ENCODE peak calls at places on chromosomes 1 and 21, in five cellular contexts. One of them, this sample, is unnamed.

GRCh38 chr1:14945132-14946010 is 208.2 kb upstream of the TMEM51 start:
- DNase-seq in ascending aorta: no peak
- DNase-seq in lower leg skin: peak; percentile 89
- DNase-seq in HCT116: no peak
- DNase-seq in cardiac fibroblast: peak; percentile 62
- DNase-seq in this sample: peak; percentile 74

GRCh38 chr1:232837085-232837484 is 31.9 kb downstream of the MAP10 start:
- DNase-seq in ascending aorta: no peak
- DNase-seq in lower leg skin: no peak
- DNase-seq in HCT116: no peak
- DNase-seq in cardiac fibroblast: no peak
- DNase-seq in this sample: no peak

GRCh38 chr1:161501234-161501633 is 4.0 kb upstream of the FCGR2A start:
- DNase-seq in ascending aorta: no peak
- DNase-seq in lower leg skin: no peak
- DNase-seq in HCT116: no peak
- DNase-seq in cardiac fibroblast: no peak
- DNase-seq in this sample: no peak

GRCh38 chr1:226793620-226794276 is 54.7 kb upstream of the ITPKB start:
- DNase-seq in ascending aorta: no peak
- DNase-seq in lower leg skin: no peak
- DNase-seq in HCT116: no peak
- DNase-seq in cardiac fibroblast: peak; percentile 5
- DNase-seq in this sample: no peak

GRCh38 chr1:205449254-205449749 is 6.5 kb downstream of the BLACAT1 start:
- DNase-seq in ascending aorta: no peak
- DNase-seq in lower leg skin: no peak
- DNase-seq in HCT116: no peak
- DNase-seq in cardiac fibroblast: no peak
- DNase-seq in this sample: no peak

GRCh38 chr1:19825298-19825697 is 10.2 kb upstream of the RNF186 start:
- DNase-seq in ascending aorta: no peak
- DNase-seq in lower leg skin: no peak
- DNase-seq in HCT116: no peak
- DNase-seq in cardiac fibroblast: no peak
- DNase-seq in this sample: no peak

GRCh38 chr1:215523906-215524305 is 43.2 kb upstream of the KCTD3 start:
- DNase-seq in ascending aorta: no peak
- DNase-seq in lower leg skin: no peak
- DNase-seq in HCT116: no peak
- DNase-seq in cardiac fibroblast: peak; percentile 42
- DNase-seq in this sample: peak; percentile 20

GRCh38 chr1:162335126-162335525 is 41.5 kb downstream of the SPATA46 start:
- DNase-seq in ascending aorta: no peak
- DNase-seq in lower leg skin: no peak
- DNase-seq in HCT116: no peak
- DNase-seq in cardiac fibroblast: no peak
- DNase-seq in this sample: no peak

GRCh38 chr1:52288286-52288685 is 77.7 kb downstream of the CC2D1B start:
- DNase-seq in ascending aorta: no peak
- DNase-seq in lower leg skin: no peak
- DNase-seq in HCT116: peak; percentile 60
- DNase-seq in cardiac fibroblast: peak; percentile 79
- DNase-seq in this sample: peak; percentile 9

GRCh38 chr1:94787676-94788075 is 32.5 kb upstream of the SLC44A3 start:
- DNase-seq in ascending aorta: no peak
- DNase-seq in lower leg skin: no peak
- DNase-seq in HCT116: no peak
- DNase-seq in cardiac fibroblast: no peak
- DNase-seq in this sample: no peak

GRCh38 chr1:174262747-174263241 is 103.5 kb downstream of the RABGAP1L start:
- DNase-seq in ascending aorta: no peak
- DNase-seq in lower leg skin: no peak
- DNase-seq in HCT116: peak; percentile 15
- DNase-seq in cardiac fibroblast: peak; percentile 74
- DNase-seq in this sample: peak; percentile 77

GRCh38 chr1:33332357-33332789 is 11.5 kb upstream of the A3GALT2 start:
- DNase-seq in ascending aorta: no peak
- DNase-seq in lower leg skin: no peak
- DNase-seq in HCT116: no peak
- DNase-seq in cardiac fibroblast: no peak
- DNase-seq in this sample: peak; percentile 52

GRCh38 chr21:29077651-29078090 is 4.2 kb upstream of the CCT8 start:
- DNase-seq in ascending aorta: no peak
- DNase-seq in lower leg skin: no peak
- DNase-seq in HCT116: no peak
- DNase-seq in cardiac fibroblast: peak; percentile 56
- DNase-seq in this sample: peak; percentile 49

GRCh38 chr1:3168678-3169077 is 99.7 kb downstream of the PRDM16 start:
- DNase-seq in ascending aorta: no peak
- DNase-seq in lower leg skin: no peak
- DNase-seq in HCT116: no peak
- DNase-seq in cardiac fibroblast: no peak
- DNase-seq in this sample: no peak

GRCh38 chr1:53073287-53073686 is 11.3 kb downstream of the PODN start:
- DNase-seq in ascending aorta: no peak
- DNase-seq in lower leg skin: peak; percentile 34
- DNase-seq in HCT116: no peak
- DNase-seq in cardiac fibroblast: no peak
- DNase-seq in this sample: no peak

GRCh38 chr1:39258925-39259244 is 54.4 kb downstream of the MACF1 start:
- DNase-seq in ascending aorta: no peak
- DNase-seq in lower leg skin: no peak
- DNase-seq in HCT116: no peak
- DNase-seq in cardiac fibroblast: no peak
- DNase-seq in this sample: no peak
- TF ChIP-seq CTCF in ascending aorta: no peak
- TF ChIP-seq CTCF in lower leg skin: no peak
- TF ChIP-seq CTCF in HCT116: no peak
- TF ChIP-seq CTCF in cardiac fibroblast: no peak
- TF ChIP-seq CTCF in this sample: no peak

DNA sequence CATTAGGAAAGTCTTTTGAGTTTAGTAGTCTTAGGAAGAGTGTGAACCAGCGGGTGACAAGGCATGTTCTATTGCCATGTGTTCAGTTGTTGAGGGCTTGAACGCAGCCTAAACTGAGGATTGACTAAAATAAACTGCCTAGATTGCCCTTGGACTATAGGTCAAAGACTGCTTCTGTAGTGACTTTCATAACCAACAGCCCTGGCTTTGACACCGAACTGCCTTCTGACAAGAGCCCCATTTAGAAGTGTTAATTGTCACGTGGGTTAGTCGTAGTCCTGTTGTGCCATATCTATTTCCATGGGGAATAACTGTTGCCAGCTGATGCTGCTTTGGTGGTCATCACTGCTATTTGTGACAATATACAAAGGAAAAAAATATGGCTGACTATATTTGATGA is 90.4 kb downstream of the TGFB2 start:
- DNase-seq in ascending aorta: no peak
- DNase-seq in lower leg skin: no peak
- DNase-seq in HCT116: no peak
- DNase-seq in cardiac fibroblast: no peak
- DNase-seq in this sample: no peak
- H3K4me3 ChIP-seq in ascending aorta: no peak overlapping the region
- H3K4me3 ChIP-seq in lower leg skin: no peak overlapping the region
- H3K4me3 ChIP-seq in HCT116: no peak overlapping the region
- H3K4me3 ChIP-seq in cardiac fibroblast: no peak overlapping the region
- H3K4me3 ChIP-seq in this sample: no peak overlapping the region

DNA sequence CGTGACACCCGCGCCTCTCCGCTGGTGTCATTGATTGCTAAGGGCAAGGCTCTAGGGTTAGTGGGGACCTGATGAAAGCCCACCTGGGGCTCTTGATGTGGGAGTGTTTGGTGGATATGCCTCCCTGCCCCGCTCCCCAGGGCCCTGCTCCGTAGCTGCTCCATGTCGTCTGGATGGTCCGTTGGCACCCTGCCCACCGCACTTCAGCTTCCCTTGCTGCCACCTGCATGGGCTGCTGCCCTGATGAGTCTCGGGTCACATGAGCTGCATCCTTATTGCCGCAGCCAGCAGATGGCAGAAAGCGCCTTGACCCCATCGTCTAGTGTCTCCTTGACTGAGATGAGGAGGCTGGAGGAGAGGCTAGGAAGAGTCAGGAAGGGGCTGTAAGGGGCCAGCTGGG is 439.4 kb downstream of the CAMTA1 start:
- DNase-seq in ascending aorta: no peak
- DNase-seq in lower leg skin: peak; percentile 78
- DNase-seq in HCT116: peak; percentile 37
- DNase-seq in cardiac fibroblast: no peak
- DNase-seq in this sample: no peak
- TF ChIP-seq CTCF in ascending aorta: no peak
- TF ChIP-seq CTCF in lower leg skin: no peak
- TF ChIP-seq CTCF in HCT116: peak; percentile 55
- TF ChIP-seq CTCF in cardiac fibroblast: no peak
- TF ChIP-seq CTCF in this sample: no peak

GRCh38 chr1:223260712-223261111 is 103.3 kb downstream of the SUSD4 start:
- DNase-seq in ascending aorta: no peak
- DNase-seq in lower leg skin: no peak
- DNase-seq in HCT116: no peak
- DNase-seq in cardiac fibroblast: no peak
- DNase-seq in this sample: no peak

GRCh38 chr1:223264983-223265663 is 98.9 kb downstream of the SUSD4 start:
- DNase-seq in ascending aorta: no peak
- DNase-seq in lower leg skin: peak; percentile 76
- DNase-seq in HCT116: no peak
- DNase-seq in cardiac fibroblast: no peak
- DNase-seq in this sample: no peak

GRCh38 chr1:223266632-223267172 is 97.3 kb downstream of the SUSD4 start:
- DNase-seq in ascending aorta: no peak
- DNase-seq in lower leg skin: peak; percentile 70
- DNase-seq in HCT116: no peak
- DNase-seq in cardiac fibroblast: no peak
- DNase-seq in this sample: no peak

GRCh38 chr1:223261914-223262313 is 102.1 kb downstream of the SUSD4 start:
- DNase-seq in ascending aorta: no peak
- DNase-seq in lower leg skin: no peak
- DNase-seq in HCT116: no peak
- DNase-seq in cardiac fibroblast: no peak
- DNase-seq in this sample: no peak

GRCh38 chr1:223264529-223264928 is 99.4 kb downstream of the SUSD4 start:
- DNase-seq in ascending aorta: no peak
- DNase-seq in lower leg skin: peak; percentile 28
- DNase-seq in HCT116: no peak
- DNase-seq in cardiac fibroblast: no peak
- DNase-seq in this sample: no peak
- H3K4me3 ChIP-seq in ascending aorta: no peak overlapping the region
- H3K4me3 ChIP-seq in lower leg skin: no peak overlapping the region
- H3K4me3 ChIP-seq in HCT116: no peak overlapping the region
- H3K4me3 ChIP-seq in cardiac fibroblast: no peak overlapping the region
- H3K4me3 ChIP-seq in this sample: no peak overlapping the region

GRCh38 chr1:181153634-181153961 is 65.1 kb downstream of the IER5 start:
- DNase-seq in ascending aorta: no peak
- DNase-seq in lower leg skin: no peak
- DNase-seq in HCT116: no peak
- DNase-seq in cardiac fibroblast: no peak
- DNase-seq in this sample: no peak

GRCh38 chr1:181155339-181155738 is 66.8 kb downstream of the IER5 start:
- DNase-seq in ascending aorta: no peak
- DNase-seq in lower leg skin: no peak
- DNase-seq in HCT116: no peak
- DNase-seq in cardiac fibroblast: peak; percentile 8
- DNase-seq in this sample: no peak

GRCh38 chr1:181150842-181151241 is 62.3 kb downstream of the IER5 start:
- DNase-seq in ascending aorta: no peak
- DNase-seq in lower leg skin: no peak
- DNase-seq in HCT116: no peak
- DNase-seq in cardiac fibroblast: no peak
- DNase-seq in this sample: no peak

GRCh38 chr1:181151378-181152326 is 63.2 kb downstream of the IER5 start:
- DNase-seq in ascending aorta: no peak
- DNase-seq in lower leg skin: no peak
- DNase-seq in HCT116: no peak
- DNase-seq in cardiac fibroblast: peak; percentile 59
- DNase-seq in this sample: peak; percentile 45

DNA sequence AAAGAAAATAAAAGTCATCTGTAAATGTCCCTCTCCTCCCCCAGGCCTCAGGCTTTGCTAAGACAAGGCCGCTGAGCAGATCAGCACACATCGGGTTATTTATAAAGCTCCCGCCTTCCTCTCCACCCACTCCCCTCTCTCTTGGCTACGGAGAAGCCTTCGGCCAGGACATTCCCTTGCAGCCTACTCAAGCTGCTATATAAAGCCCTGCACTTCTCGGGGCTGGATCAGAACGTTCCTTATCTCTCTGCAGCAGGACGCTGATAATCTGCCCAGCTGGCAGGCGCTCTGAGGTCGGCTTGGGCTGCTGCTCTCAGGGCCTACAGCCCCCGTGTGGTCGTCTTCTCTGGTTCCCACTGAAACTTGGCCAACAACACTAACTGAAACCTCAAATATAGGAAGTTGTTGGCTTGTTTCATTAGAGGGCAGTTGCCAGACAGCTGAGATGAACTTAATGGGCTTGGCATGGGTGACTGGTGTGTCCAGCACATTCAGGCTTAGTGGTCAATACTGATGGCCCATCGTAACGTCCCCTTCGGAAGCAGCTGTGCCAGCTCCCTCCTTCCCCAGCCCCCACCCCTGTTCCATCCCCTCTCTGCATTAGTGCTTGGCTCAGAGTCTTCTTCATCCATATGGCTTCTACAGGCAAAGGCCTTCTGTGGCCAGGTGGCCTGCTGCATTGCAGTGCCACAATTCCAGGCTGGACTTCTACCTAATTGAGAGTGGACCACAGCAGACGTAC is 64.6 kb downstream of the IER5 start:
- DNase-seq in ascending aorta: peak; percentile 72
- DNase-seq in lower leg skin: no peak
- DNase-seq in HCT116: no peak
- DNase-seq in cardiac fibroblast: peak; percentile 73
- DNase-seq in this sample: peak; percentile 94
- TF ChIP-seq CTCF in ascending aorta: no peak
- TF ChIP-seq CTCF in lower leg skin: no peak
- TF ChIP-seq CTCF in HCT116: no peak
- TF ChIP-seq CTCF in cardiac fibroblast: peak; percentile 42
- TF ChIP-seq CTCF in this sample: peak; percentile 42

DNA sequence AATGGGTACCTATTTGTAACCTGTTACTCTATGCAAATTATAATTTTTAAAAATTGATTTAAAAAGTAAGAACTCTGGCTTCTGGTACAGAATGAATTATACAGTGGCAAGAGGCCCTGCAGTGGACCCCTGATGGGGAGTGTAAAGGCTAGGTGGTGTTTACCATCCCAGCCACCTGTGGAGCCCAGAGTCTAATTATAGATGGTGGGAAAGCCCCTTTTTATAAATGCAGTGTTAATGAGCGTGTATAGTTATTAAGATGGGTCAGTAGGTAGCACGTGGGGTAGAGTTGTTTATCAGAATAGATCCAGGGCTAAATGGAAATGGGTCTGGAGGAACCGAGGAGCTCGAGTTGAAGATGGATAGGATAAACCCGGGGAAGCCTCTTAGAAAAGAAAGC is 13.9 kb upstream of the PRELP start:
- DNase-seq in ascending aorta: no peak
- DNase-seq in lower leg skin: no peak
- DNase-seq in HCT116: no peak
- DNase-seq in cardiac fibroblast: no peak
- DNase-seq in this sample: no peak
- H3K4me3 ChIP-seq in ascending aorta: no peak overlapping the region
- H3K4me3 ChIP-seq in lower leg skin: no peak overlapping the region
- H3K4me3 ChIP-seq in HCT116: no peak overlapping the region
- H3K4me3 ChIP-seq in cardiac fibroblast: no peak overlapping the region
- H3K4me3 ChIP-seq in this sample: no peak overlapping the region

GRCh38 chr21:46154155-46154954 is 1.0 kb downstream of the FTCD start:
- DNase-seq in ascending aorta: peak; percentile 4
- DNase-seq in lower leg skin: peak; percentile 82
- DNase-seq in HCT116: no peak
- DNase-seq in cardiac fibroblast: no peak
- DNase-seq in this sample: no peak
- TF ChIP-seq CTCF in ascending aorta: no peak
- TF ChIP-seq CTCF in lower leg skin: no peak
- TF ChIP-seq CTCF in HCT116: no peak
- TF ChIP-seq CTCF in cardiac fibroblast: no peak
- TF ChIP-seq CTCF in this sample: no peak

This sample was measured in fibroblast of pulmonary artery.